ENCODE peak calls at places on chromosome 9, in five cellular contexts. S, P, F, K and O are unnamed samples.

GRCh38 chr9:107161338-107161737 is 121.7 kb upstream of the RAD23B start:
- DNase-seq in P (no peak), S (no peak), K (no peak), F (no peak), O (no peak)

GRCh38 chr9:79694676-79695400 is 123.1 kb downstream of the TLE4 start:
- DNase-seq in K (no peak), S (no peak), F (peak), P (peak), O (peak)

GRCh38 chr9:118364266-118365075 is 660.3 kb downstream of the TLR4 start:
- DNase-seq in F (no peak), S (no peak), K (no peak), P (no peak), O (no peak)

GRCh38 chr9:132183134-132183533 is 21.3 kb downstream of the NTNG2 start:
- DNase-seq in P (no peak), K (no peak), F (no peak), S (no peak), O (no peak)

GRCh38 chr9:137467161-137467581 is 8.0 kb upstream of the NSMF start:
- DNase-seq in P (no peak), F (no peak), S (peak), K (no peak), O (no peak)

GRCh38 chr9:27524236-27524635 is at the start of gene IFNK:
- DNase-seq in K (no peak), P (no peak), F (no peak), S (no peak), O (no peak)

GRCh38 chr9:18229992-18230676 is 243.8 kb upstream of the ADAMTSL1 start:
- DNase-seq in F (no peak), S (no peak), P (no peak), K (no peak), O (no peak)

GRCh38 chr9:112348257-112348992 is 15.0 kb upstream of the PTBP3 start:
- DNase-seq in K (no peak), P (peak), F (no peak), S (peak), O (no peak)

GRCh38 chr9:69376651-69377050 is 51.6 kb downstream of the ENTREP1 start:
- DNase-seq in P (peak), F (no peak), S (no peak), K (peak), O (peak)

GRCh38 chr9:106717686-106718085 is 145.3 kb upstream of the ZNF462 start:
- DNase-seq in S (no peak), P (peak), F (no peak), K (peak), O (peak)

GRCh38 chr9:137545123-137545522 is 5.1 kb downstream of the PNPLA7 start:
- DNase-seq in F (no peak), S (no peak), K (no peak), P (peak), O (no peak)

GRCh38 chr9:95506438-95506691 is 10.4 kb downstream of the PTCH1 start:
- DNase-seq in S (no peak), P (no peak), K (no peak), F (no peak), O (no peak)

GRCh38 chr9:87138128-87139040 is 191.1 kb upstream of the GAS1 start:
- DNase-seq in F (no peak), P (no peak), S (no peak), K (no peak), O (no peak)

GRCh38 chr9:134863941-134864820 is 16.4 kb upstream of the FCN2 start:
- DNase-seq in P (no peak), K (no peak), S (peak), F (no peak), O (no peak)

GRCh38 chr9:112169368-112169767 is 5.7 kb downstream of the SUSD1 start:
- DNase-seq in K (no peak), F (no peak), S (no peak), P (no peak), O (no peak)

GRCh38 chr9:18330736-18331335 is 143.1 kb upstream of the ADAMTSL1 start:
- DNase-seq in F (peak), S (no peak), K (no peak), P (no peak), O (no peak)

GRCh38 chr9:76657265-76657664 is 107.0 kb upstream of the PCA3 start:
- DNase-seq in K (no peak), F (no peak), P (no peak), S (no peak), O (no peak)

GRCh38 chr9:113949206-113950078 is 73.3 kb downstream of the ZNF618 start:
- DNase-seq in K (no peak), S (no peak), P (no peak), F (no peak), O (no peak)
- H3K4me3 ChIP-seq in K (no peak), S (no peak), P (no peak), F (no peak), O (no peak)

GRCh38 chr9:102459828-102460227 is 535.3 kb upstream of the CYLC2 start:
- DNase-seq in K (no peak), F (no peak), P (no peak), S (no peak), O (no peak)
- H3K4me3 ChIP-seq in K (no peak), F (no peak), P (no peak), S (no peak), O (no peak)

DNA sequence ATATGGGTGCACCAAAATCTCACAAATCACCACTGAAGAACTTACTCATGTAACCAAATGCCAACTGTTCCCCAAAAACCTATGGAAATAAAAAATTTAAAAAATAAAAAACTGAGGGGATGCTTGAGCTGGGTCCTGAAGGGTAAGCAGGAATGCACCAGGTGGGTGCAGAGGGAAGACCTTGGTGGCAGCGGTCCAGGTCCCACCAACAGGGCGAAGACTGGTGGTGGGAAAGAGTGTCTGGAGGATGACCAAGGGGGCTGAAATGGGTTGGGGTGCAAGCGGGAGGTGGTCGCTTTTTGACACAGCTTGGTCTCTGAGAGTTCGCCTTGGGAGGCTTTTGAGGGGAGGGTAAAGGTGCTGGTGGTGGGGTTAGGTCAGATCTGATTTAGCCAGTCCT is 3.3 kb upstream of the DAB2IP start:
- DNase-seq in F (no peak), P (no peak), K (no peak), S (no peak), O (no peak)
- H3K4me3 ChIP-seq in F (no peak), P (no peak), K (no peak), S (no peak), O (no peak)

GRCh38 chr9:136135326-136136126 is 16.9 kb upstream of the TMEM250 start:
- DNase-seq in P (no peak), S (no peak), F (no peak), K (no peak), O (no peak)

GRCh38 chr9:136136127-136136445 is 17.4 kb upstream of the TMEM250 start:
- DNase-seq in F (no peak), S (no peak), P (no peak), K (no peak), O (no peak)

GRCh38 chr9:136133191-136133958 is 14.7 kb upstream of the TMEM250 start:
- DNase-seq in P (no peak), K (no peak), F (peak), S (no peak), O (no peak)

GRCh38 chr9:136132500-136133050 is 13.9 kb upstream of the TMEM250 start:
- DNase-seq in P (no peak), S (no peak), K (no peak), F (no peak), O (no peak)

GRCh38 chr9:136133959-136134484 is 15.3 kb upstream of the TMEM250 start:
- DNase-seq in P (no peak), K (no peak), S (no peak), F (no peak), O (no peak)
- H3K4me3 ChIP-seq in P (no peak), K (no peak), S (no peak), F (no peak), O (peak)

DNA sequence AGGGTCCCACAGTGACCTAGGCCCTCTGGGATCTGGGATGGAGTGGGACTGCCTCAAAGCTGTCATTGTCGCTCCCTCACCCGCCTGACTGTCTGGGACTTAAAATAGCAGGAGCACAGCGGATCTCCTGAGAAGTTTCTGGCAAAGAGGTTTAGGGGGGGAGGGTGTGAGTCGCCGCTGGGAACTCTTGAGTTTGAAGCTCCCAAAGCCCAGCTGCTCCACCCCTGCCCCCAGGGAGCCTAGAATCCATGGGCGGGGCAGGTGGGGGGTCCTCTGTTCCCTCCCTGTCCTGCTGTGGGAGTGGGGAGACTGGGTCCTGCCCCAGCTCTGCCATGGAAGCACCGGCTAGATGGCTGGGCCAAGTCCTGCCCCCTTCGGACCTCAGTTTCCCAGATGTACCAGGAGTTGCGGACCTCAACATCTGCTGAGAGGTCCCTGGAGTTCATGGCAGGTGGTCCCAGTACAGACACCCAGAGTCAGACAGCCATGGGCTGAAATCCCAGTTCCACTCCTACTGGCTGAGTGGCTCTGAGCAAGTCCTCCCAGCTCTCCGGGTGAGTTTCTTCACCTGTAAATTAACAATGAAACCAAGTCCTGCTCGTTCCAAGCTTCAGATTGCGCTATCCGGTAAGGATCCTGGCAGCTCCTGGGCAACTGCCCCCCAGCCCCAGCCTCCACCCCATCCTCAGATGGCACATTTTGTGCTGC is 985 bp upstream of the WDR38 start:
- DNase-seq in P (no peak), S (no peak), K (no peak), F (no peak), O (no peak)
- H3K4me3 ChIP-seq in P (no peak), S (peak), K (no peak), F (peak), O (peak)

GRCh38 chr9:127495884-127496555 is 44.7 kb downstream of the LRSAM1 start:
- DNase-seq in F (no peak), K (no peak), P (no peak), S (no peak), O (no peak)

GRCh38 chr9:127498298-127498697 is 47.0 kb downstream of the LRSAM1 start:
- DNase-seq in P (no peak), F (no peak), S (no peak), K (no peak), O (no peak)

GRCh38 chr9:127500399-127500798 is 49.1 kb downstream of the LRSAM1 start:
- DNase-seq in K (no peak), S (no peak), P (no peak), F (no peak), O (no peak)

GRCh38 chr9:127496974-127497373 is 45.7 kb downstream of the LRSAM1 start:
- DNase-seq in F (no peak), S (no peak), K (no peak), P (no peak), O (no peak)

DNA sequence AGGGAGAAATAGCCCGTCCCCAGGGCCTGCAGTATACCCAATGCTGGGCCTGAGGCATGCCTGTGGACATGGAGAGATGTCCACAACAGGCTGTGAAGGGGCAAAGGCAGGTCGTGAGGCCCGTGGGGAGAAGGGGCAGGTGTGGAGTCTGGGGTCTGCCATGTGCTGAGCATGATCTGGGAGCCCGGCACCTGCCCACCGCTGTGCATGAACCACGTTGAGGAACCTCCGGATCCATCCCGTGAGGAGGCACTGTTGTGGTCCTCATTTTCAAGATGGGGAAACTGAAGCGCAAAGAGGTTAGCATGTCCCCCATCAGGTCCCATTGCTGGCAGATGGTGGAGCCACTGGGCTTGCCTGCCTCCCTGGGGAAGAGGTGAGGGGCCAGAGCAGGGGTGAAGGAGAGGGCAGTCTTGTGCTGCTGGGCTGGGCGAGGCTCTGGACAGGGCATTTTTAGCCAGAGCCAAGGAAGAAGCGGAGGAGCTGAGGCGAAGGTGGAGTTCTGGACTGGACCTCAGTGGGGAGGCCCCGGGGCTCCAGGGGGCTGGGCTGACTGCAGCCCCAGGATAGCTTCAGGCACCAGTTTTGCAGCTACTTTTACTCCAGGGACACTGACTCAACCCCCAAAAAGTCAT is 46.5 kb downstream of the LRSAM1 start:
- DNase-seq in P (no peak), K (no peak), S (no peak), F (no peak), O (no peak)
- H3K4me3 ChIP-seq in P (no peak), K (no peak), S (no peak), F (no peak), O (no peak)

DNA sequence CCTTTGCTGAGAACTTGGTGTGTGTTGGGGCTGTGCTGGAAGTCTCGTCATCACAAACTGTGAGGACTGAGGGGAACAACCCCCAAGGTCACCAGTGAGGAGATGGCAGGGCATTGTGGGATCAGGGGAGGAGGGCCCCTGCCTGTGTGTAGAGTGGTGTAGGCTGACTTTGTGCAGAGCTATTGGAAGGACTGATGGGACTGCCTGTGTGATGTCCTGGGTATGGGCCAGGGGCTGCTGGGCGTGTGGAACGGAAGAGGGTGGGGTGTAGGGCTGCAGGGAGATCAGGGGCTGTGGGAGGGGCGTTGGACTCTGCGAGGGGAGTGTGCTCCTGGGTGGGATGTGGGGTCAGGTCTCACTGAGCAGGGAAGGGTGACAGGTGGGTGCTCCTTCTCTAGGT is 3.6 kb downstream of the WNK2 start:
- DNase-seq in P (no peak), F (no peak), K (no peak), S (no peak), O (no peak)
- H3K4me3 ChIP-seq in P (no peak), F (no peak), K (no peak), S (no peak), O (no peak)

DNA sequence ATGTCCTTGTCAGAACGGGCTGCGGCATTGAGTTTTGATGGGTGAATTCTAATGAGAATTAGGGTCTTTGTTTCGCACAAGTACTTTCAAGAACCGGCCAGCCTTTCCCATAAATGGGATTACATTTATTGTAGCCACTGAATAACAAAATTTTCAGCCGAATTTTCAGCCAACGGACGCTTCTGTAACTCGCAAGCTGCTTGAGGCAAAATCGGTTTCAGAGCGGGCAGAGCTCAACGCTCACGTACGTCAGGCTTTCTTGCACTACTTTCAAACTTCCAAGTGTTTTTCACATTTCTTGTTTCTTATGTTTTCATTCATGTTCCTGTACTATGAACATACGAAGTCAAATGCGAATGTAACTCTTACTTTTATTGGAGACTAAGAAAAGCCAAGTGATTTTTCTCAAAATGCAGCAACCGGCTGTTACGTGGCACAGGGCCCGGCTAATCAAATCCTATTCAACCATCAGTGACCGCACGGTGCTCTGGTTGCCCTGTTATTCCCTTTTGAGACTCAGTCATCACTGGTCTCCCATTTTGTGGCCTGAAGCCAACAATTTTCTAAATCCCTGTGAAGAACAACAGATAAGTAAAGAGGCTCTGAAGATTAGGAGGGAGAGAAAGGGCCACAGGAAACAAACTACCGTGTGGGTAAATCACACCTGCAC is 68.5 kb downstream of the SLC28A3 start:
- DNase-seq in P (no peak), K (no peak), S (no peak), F (no peak), O (no peak)
- H3K4me3 ChIP-seq in P (peak), K (no peak), S (no peak), F (peak), O (peak)

GRCh38 chr9:129332581-129332980 is 154.5 kb upstream of the IER5L start:
- DNase-seq in P (no peak), F (no peak), K (no peak), S (no peak), O (no peak)
- H3K4me3 ChIP-seq in P (no peak), F (no peak), K (peak), S (no peak), O (no peak)